ENCODE peak calls at places on chromosomes 6 and 20, in five cellular contexts. V is A549, M is NB4, C is WTC11, X is K562. W is an unnamed sample.

GRCh38 chr20:9926476-9926875 is 87.6 kb upstream of the PAK5 start:
- DNase-seq in V (no peak), M (no peak), C (no peak), X (no peak), W (no peak)

GRCh38 chr6:139990865-139991264 is 616.4 kb upstream of the CITED2 start:
- DNase-seq in V (no peak), M (no peak), C (no peak), X (no peak), W (no peak)

GRCh38 chr20:3072530-3073250 is 1.3 kb downstream of the OXT start:
- DNase-seq in V (no peak), M (no peak), C (no peak), X (no peak), W (no peak)

GRCh38 chr6:118468682-118469465 is 79.2 kb upstream of the PLN start:
- DNase-seq in V (peak), M (no peak), C (no peak), X (no peak), W (peak)

GRCh38 chr6:39471954-39472659 is 149.6 kb upstream of the KCNK16 start:
- DNase-seq in V (no peak), M (no peak), C (no peak), X (no peak), W (no peak)

GRCh38 chr6:40477246-40478126 is 109.7 kb downstream of the LRFN2 start:
- DNase-seq in V (no peak), M (no peak), C (peak), X (no peak), W (no peak)

GRCh38 chr20:35444226-35444625 is 6.2 kb upstream of the GDF5 start:
- DNase-seq in V (no peak), M (no peak), C (no peak), X (no peak), W (no peak)

GRCh38 chr6:16331328-16332174 is 93.2 kb downstream of the GMPR start:
- DNase-seq in V (peak), M (peak), C (peak), X (peak), W (peak)

GRCh38 chr6:3361312-3362037 is 95.4 kb downstream of the SLC22A23 start:
- DNase-seq in V (no peak), M (no peak), C (no peak), X (peak), W (no peak)

GRCh38 chr6:89008299-89008698 is 44.9 kb upstream of the RNGTT start:
- DNase-seq in V (no peak), M (no peak), C (no peak), X (no peak), W (no peak)

GRCh38 chr6:125753218-125753936 is 3.9 kb downstream of the HEY2 start:
- DNase-seq in V (peak), M (peak), C (no peak), X (peak), W (peak)

GRCh38 chr6:151068761-151069312 is 170.9 kb upstream of the AKAP12 start:
- DNase-seq in V (no peak), M (no peak), C (no peak), X (no peak), W (no peak)

GRCh38 chr6:113315879-113316278 is 541.3 kb upstream of the MARCKS start:
- DNase-seq in V (no peak), M (no peak), C (no peak), X (no peak), W (no peak)

GRCh38 chr6:168450921-168451320 is 9.9 kb downstream of the SMOC2 start:
- DNase-seq in V (no peak), M (no peak), C (no peak), X (no peak), W (no peak)

GRCh38 chr6:57068066-57068465 is 21.6 kb downstream of the KIAA1586 start:
- DNase-seq in V (no peak), M (no peak), C (no peak), X (no peak), W (no peak)

GRCh38 chr6:11700118-11700718 is 78.4 kb downstream of the ADTRP start:
- DNase-seq in V (peak), M (peak), C (no peak), X (peak), W (peak)

GRCh38 chr20:19236371-19237055 is 24.1 kb downstream of the SLC24A3 start:
- DNase-seq in V (no peak), M (peak), C (no peak), X (no peak), W (no peak)

GRCh38 chr20:19233025-19233794 is 20.8 kb downstream of the SLC24A3 start:
- DNase-seq in V (no peak), M (peak), C (no peak), X (no peak), W (no peak)

DNA sequence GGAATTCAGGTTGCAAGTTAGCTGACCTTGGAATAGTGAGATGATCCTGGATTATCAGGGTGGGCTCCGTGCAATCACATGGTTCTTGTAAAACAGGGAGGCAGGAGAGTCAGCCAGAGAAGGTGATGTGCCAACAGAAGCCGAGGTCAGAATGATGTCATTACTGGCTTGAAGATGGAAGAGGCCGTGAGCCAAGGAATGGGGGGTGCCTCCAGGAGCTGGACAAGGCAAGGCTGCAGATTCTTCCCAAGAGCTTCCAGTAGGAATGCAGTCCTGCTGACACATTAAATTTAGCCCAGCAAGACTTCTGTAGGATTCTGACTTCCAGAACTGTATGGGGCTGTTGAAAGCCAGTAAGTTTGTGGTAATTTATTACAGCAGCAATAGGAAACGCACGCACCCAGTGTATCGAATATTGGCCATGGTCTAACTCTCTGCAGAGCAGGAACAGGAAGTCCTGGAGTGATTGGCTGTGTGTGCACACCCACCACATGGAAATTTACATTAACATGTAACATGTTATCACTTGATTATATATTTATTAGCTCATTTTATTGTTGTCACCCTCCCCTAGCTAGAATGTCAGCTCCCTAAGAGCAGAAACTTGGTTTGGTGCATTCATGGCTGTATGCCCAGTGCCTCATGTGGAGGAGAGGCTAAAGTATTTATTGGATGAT is 19.1 kb downstream of the SLC24A3 start:
- DNase-seq in V (no peak), M (peak), C (no peak), X (no peak), W (no peak)
- TF ChIP-seq MAX in V (no peak), M (no peak), C (no peak), X (no peak), W (no peak)

DNA sequence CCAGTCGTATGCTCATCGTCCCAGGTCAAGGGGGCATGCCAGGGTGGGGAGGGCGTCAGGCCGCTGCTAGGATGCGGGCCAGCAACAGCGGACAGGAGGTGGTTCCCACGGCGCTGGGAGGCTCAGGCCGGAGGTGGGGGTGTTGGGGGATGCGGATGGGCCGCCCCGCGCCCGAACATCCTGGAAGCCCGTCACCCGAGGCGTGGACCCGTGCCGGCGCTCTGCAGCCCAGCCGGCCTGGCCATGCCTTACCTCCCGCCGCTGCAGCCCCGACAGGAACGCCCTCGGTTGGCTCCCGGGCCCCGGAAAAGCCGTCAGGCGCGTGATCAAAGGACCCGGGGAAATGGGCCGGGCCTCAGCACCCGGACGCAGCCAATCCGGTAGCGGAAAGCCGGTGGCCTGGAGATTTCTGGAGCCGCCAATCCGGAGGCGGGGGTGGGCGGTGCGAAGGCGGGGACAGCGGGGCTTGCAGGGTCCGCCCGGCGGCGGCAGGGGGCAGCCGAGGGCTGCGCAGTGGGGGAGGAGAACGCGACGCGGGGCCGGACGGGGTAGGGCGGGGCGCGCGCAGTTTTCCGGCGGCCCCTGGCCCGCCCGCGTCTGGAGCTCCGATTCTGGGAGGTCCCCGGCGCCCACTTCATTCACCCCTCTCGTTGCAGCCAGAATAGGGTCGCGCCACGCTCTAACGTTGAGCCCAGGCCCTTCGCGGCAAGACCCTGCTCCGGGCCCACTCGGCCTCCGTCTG is at the start of gene SMIM29:
- DNase-seq in V (peak), M (peak), C (peak), X (peak), W (peak)
- TF ChIP-seq CTCF in V (peak), M (peak), C (peak), X (peak), W (peak)

GRCh38 chr20:58138395-58138794 is 90.1 kb downstream of the ANKRD60 start:
- DNase-seq in V (no peak), M (no peak), C (no peak), X (no peak), W (no peak)
- TF ChIP-seq MAX in V (no peak), M (no peak), C (no peak), X (no peak), W (no peak)

GRCh38 chr20:38219006-38219950 is 41.3 kb downstream of the KIAA1755 start:
- DNase-seq in V (no peak), M (no peak), C (no peak), X (no peak), W (no peak)
- TF ChIP-seq CTCF in V (no peak), M (no peak), C (no peak), X (no peak), W (no peak)

W was measured in endothelial cell of umbilical vein.